ENCODE peak calls at places on chromosomes 13 and 19, in four cellular contexts. Q is heart right ventricle; R is fibroblast of lung; P is CD8-positive, alpha-beta memory T cell. N is an unnamed sample.
A peak's percentile ranks its signal among the peaks of the same experiment; 100 is the strongest.

GRCh38 chr13:24071423-24072075 is 89.0 kb upstream of the SPATA13 start:
- DNase-seq in Q (no peak), R (peak; percentile 63), P (no peak), N (peak; percentile 62)

GRCh38 chr19:5137571-5138124 is 168.7 kb downstream of the KDM4B start:
- DNase-seq in Q (no peak), R (no peak), P (no peak), N (no peak)

GRCh38 chr13:112702341-112702982 is 12.6 kb downstream of the ATP11A start:
- DNase-seq in Q (no peak), R (no peak), P (no peak), N (no peak)

GRCh38 chr19:35776102-35776788 is 881 bp downstream of the ARHGAP33 start:
- DNase-seq in Q (no peak), R (no peak), P (no peak), N (no peak)

GRCh38 chr19:24140099-24140498 is 53.1 kb downstream of the ZNF254 start:
- DNase-seq in Q (no peak), R (peak; percentile 75), P (no peak), N (no peak)

GRCh38 chr19:11505504-11506100 is at the start of gene ZNF653:
- DNase-seq in Q (peak; percentile 94), R (peak; percentile 94), P (peak; percentile 92), N (peak; percentile 94)

GRCh38 chr13:23848019-23848418 is 41.2 kb downstream of the MIPEP start:
- DNase-seq in Q (no peak), R (no peak), P (no peak), N (no peak)

GRCh38 chr13:49995535-49996165 is 1.2 kb upstream of the TRIM13 start:
- DNase-seq in Q (no peak), R (peak; percentile 21), P (no peak), N (peak; percentile 24)

GRCh38 chr13:40109324-40109958 is 454.0 kb downstream of the COG6 start:
- DNase-seq in Q (no peak), R (peak; percentile 96), P (no peak), N (no peak)

GRCh38 chr13:51539887-51540286 is 44.4 kb upstream of the WDFY2 start:
- DNase-seq in Q (no peak), R (peak; percentile 74), P (no peak), N (no peak)

GRCh38 chr13:73741111-73741510 is 393.1 kb downstream of the KLF12 start:
- DNase-seq in Q (no peak), R (no peak), P (no peak), N (no peak)

GRCh38 chr13:94119360-94119936 is 360.0 kb downstream of the DCT start:
- DNase-seq in Q (no peak), R (no peak), P (no peak), N (peak; percentile 94)

GRCh38 chr13:93004919-93005318 is 221.7 kb upstream of the GPC6 start:
- DNase-seq in Q (no peak), R (no peak), P (no peak), N (no peak)

GRCh38 chr19:4581381-4582111 is 22.1 kb upstream of the SEMA6B start:
- DNase-seq in Q (no peak), R (no peak), P (no peak), N (no peak)

GRCh38 chr19:7520131-7521051 is 2.0 kb upstream of the MCOLN1 start:
- DNase-seq in Q (no peak), R (no peak), P (no peak), N (no peak)

DNA sequence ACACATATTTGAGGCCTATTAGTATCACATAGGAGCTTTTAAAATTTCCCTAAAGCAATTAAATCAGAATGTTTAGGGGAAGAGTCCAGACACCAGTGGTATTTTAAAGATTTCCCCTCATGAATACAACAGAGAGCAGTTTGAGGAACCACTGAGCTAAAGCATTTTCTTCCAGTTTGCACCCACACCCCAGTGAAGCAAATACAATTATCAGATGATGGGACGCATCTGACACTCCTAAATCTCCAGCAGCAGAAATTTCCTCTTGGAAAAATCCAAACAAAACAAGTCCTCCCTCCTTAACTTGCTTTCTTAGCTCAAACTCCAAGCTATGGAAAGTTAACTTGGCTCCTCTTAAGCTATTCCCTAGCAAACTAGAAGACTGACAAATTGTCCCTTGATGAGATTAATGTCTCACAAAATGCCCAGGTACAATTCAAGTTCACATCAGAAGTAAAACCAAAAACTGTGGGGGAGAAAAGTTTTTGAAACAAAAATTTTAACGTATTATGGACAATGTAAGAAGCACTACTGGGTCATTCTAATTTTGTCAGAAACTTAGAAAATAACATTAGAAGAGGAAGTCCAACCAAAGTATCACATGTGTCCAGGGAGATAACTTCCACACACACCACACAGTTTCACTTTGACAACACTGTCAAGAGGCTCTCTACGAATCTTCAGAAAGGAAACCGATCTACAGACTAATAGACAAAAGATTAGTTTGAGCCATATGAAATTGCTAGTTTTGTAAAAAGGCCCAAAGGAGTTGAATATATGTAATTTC is 74.1 kb downstream of the ABCC4 start:
- DNase-seq in Q (no peak), R (no peak), P (no peak), N (no peak)
- H3K27ac ChIP-seq in Q (no peak overlapping the region), R (no peak overlapping the region), P (peak overlapping the region; percentile 22), N (peak overlapping the region; percentile 54)

GRCh38 chr13:99907038-99907437 is 64.5 kb downstream of the ZIC5 start:
- DNase-seq in Q (no peak), R (no peak), P (no peak), N (no peak)

GRCh38 chr13:99905814-99906213 is 65.8 kb downstream of the ZIC5 start:
- DNase-seq in Q (no peak), R (no peak), P (no peak), N (no peak)

GRCh38 chr13:99909097-99909835 is 62.3 kb downstream of the ZIC5 start:
- DNase-seq in Q (no peak), R (no peak), P (no peak), N (no peak)

GRCh38 chr13:99908129-99908805 is 63.3 kb downstream of the ZIC5 start:
- DNase-seq in Q (no peak), R (peak; percentile 7), P (no peak), N (no peak)

GRCh38 chr13:99907627-99908026 is 63.9 kb downstream of the ZIC5 start:
- DNase-seq in Q (no peak), R (no peak), P (no peak), N (no peak)
- H3K27ac ChIP-seq in Q (no peak overlapping the region), R (no peak overlapping the region), P (no peak overlapping the region), N (no peak overlapping the region)

GRCh38 chr13:98366959-98367358 is 189.9 kb upstream of the RNF113B start:
- DNase-seq in Q (no peak), R (no peak), P (no peak), N (no peak)
- H3K27ac ChIP-seq in Q (no peak overlapping the region), R (no peak overlapping the region), P (no peak overlapping the region), N (no peak overlapping the region)

DNA sequence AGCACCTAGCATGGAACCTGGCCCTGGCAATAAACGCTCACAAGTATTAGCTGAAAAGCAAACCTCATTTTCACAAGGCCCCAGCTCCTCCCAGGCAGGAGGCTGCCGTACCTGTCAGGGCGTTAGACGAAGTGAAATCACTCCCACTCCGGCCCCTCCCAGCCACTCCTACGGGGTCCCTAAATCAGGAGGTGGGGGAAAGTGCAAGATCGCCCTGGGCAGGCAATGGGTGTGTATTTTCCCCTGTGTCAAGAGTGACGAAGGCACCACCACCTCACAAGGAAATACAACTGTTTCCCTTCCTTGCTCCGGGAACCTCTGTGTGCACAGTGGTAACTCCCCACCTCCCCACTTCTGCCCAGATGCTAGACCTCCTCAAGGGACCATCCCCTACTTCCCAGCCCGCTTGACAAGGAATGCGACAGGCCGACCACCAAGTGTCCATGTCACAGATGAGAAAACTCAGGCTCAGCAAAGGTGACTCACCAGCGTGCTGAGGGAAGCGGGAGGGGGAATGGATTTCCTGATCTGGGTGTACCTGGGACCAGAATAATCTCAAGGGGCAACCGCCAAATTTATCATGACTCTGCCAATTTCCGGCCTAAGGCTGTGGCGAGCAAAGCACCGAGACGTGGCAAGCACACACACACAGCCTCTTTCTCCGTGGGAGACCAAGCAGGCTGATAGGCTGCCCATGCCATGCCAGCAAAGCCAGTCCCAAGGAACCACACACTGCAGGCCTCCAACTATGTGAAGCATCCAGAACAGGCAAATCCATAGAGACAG is 7.3 kb downstream of the PPP6R1 start:
- DNase-seq in Q (no peak), R (no peak), P (peak; percentile 49), N (no peak)
- H3K27ac ChIP-seq in Q (peak overlapping the region; percentile 47), R (no peak overlapping the region), P (peak overlapping the region; percentile 28), N (peak overlapping the region; percentile 52)

DNA sequence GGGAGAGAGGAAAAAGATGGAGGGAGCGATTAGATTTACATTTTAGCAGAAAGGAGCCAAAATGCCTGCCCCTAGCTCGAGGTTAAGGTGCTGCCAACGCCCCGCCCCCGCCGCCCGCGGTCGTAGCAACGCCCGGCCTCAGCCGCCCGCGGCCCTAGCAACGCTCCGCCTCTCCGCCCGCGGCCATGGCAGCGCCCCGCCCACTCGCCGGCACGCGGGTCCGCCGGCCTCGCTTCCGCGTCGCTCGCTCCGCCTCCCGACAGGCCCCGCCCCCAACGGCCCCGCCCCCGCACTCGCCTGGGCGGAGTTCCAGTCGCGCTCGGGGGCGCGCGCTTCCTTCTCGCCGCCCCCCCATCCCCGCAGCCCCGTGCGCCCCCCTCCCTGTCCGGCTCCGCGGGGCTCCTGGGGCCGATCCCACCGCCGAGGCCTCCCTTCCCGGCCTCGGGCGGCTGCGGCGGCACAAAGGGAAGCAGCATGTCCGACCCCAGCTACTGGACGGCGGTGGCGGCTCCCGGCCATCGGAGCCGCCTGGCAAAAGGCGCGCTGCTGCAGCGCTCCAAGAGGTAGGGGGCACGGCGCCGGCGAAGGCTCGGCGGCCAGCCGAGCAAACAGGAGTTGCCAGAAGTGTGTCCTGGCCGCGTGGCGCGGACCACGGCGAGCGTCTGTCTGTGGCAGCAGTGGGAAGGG is 20.3 kb downstream of the MAST3 start:
- DNase-seq in Q (peak; percentile 94), R (peak; percentile 76), P (peak; percentile 95), N (peak; percentile 88)
- H3K27ac ChIP-seq in Q (peak overlapping the region; percentile 62), R (peak overlapping the region; percentile 43), P (peak overlapping the region; percentile 72), N (peak overlapping the region; percentile 77)

GRCh38 chr19:19460258-19460731 is 54.8 kb downstream of the GATAD2A start:
- DNase-seq in Q (no peak), R (no peak), P (peak; percentile 34), N (no peak)
- H3K27ac ChIP-seq in Q (peak overlapping the region; percentile 75), R (peak overlapping the region; percentile 90), P (peak overlapping the region; percentile 82), N (peak overlapping the region; percentile 6)

DNA sequence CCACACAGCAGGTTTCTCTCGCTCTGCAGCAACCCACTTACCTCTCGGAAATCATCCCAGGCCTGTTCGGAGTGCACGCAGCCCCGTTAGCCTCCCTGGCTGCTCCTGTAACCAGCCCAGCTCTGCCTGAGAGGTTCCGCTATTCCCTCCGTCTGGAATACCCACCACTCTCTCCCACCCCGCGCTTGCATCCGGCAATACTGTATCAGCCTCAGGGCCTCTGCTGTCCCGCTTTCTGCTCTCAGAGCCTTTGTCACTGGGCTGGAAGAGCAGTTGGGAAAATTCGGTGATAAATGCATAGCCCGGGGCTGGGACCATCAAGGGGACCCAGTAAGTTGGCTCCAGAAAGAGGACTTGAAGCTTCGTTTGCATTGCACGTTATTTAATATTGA is 759 bp upstream of the TLE6 start:
- DNase-seq in Q (no peak), R (no peak), P (no peak), N (no peak)
- H3K27ac ChIP-seq in Q (peak overlapping the region; percentile 51), R (no peak overlapping the region), P (peak overlapping the region; percentile 40), N (peak overlapping the region; percentile 54)

GRCh38 chr13:35850569-35850968 is 280.6 kb downstream of the DCLK1 start:
- DNase-seq in Q (no peak), R (no peak), P (no peak), N (no peak)
- H3K27ac ChIP-seq in Q (no peak overlapping the region), R (no peak overlapping the region), P (no peak overlapping the region), N (no peak overlapping the region)

GRCh38 chr19:13014921-13015280 is 19.6 kb downstream of the NFIX start:
- DNase-seq in Q (no peak), R (no peak), P (no peak), N (no peak)

GRCh38 chr19:13017306-13018036 is 22.2 kb downstream of the NFIX start:
- DNase-seq in Q (no peak), R (peak; percentile 16), P (no peak), N (no peak)

GRCh38 chr19:13016628-13017305 is 21.5 kb downstream of the NFIX start:
- DNase-seq in Q (no peak), R (no peak), P (no peak), N (no peak)

GRCh38 chr19:13015361-13016231 is 20.3 kb downstream of the NFIX start:
- DNase-seq in Q (peak; percentile 5), R (peak; percentile 55), P (no peak), N (no peak)

GRCh38 chr19:13016245-13016627 is 21.0 kb downstream of the NFIX start:
- DNase-seq in Q (no peak), R (no peak), P (no peak), N (no peak)
- H3K27ac ChIP-seq in Q (peak overlapping the region; percentile 90), R (peak overlapping the region; percentile 86), P (no peak overlapping the region), N (no peak overlapping the region)

N was measured in small intestine.